ENCODE peak calls at places on chromosome 12, in five cellular contexts. E, C, S, D and N are unnamed samples.

GRCh38 chr12:120470150-120470817 is 736 bp upstream of the SRSF9 start:
- DNase-seq in D (no peak), C (peak; percentile 48), E (peak; percentile 37), S (no peak), N (no peak)

GRCh38 chr12:88471641-88472040 is 108.6 kb downstream of the KITLG start:
- DNase-seq in C (peak; percentile 30), D (peak; percentile 45), S (no peak), E (peak; percentile 92), N (peak; percentile 55)

GRCh38 chr12:53975019-53975815 is 463 bp upstream of the HOTAIR start:
- DNase-seq in C (peak; percentile 82), S (no peak), E (no peak), D (no peak), N (no peak)

GRCh38 chr12:5273709-5274108 is 158.2 kb upstream of the NTF3 start:
- DNase-seq in C (no peak), S (no peak), D (no peak), E (no peak), N (no peak)

GRCh38 chr12:127620956-127621355 is 646.0 kb upstream of the TMEM132C start:
- DNase-seq in D (no peak), E (no peak), S (no peak), C (no peak), N (no peak)

GRCh38 chr12:68227356-68227755 is 1.7 kb upstream of the IL26 start:
- DNase-seq in C (no peak), E (no peak), D (no peak), S (no peak), N (no peak)

GRCh38 chr12:104720346-104721064 is 237.6 kb downstream of the SLC41A2 start:
- DNase-seq in C (no peak), E (no peak), D (no peak), S (no peak), N (no peak)

GRCh38 chr12:26721800-26722199 is 111.2 kb downstream of the ITPR2 start:
- DNase-seq in S (no peak), C (no peak), D (no peak), E (no peak), N (no peak)

GRCh38 chr12:57744194-57744776 is 554 bp upstream of the TSPAN31 start:
- DNase-seq in E (peak; percentile 90), D (peak; percentile 92), C (no peak), S (no peak), N (peak; percentile 43)

GRCh38 chr12:131287938-131288797 is 334.5 kb downstream of the ADGRD1 start:
- DNase-seq in E (no peak), D (no peak), S (no peak), C (no peak), N (no peak)

GRCh38 chr12:94980577-94980976 is 22.9 kb downstream of the NDUFA12 start:
- DNase-seq in D (no peak), E (peak; percentile 57), S (no peak), C (no peak), N (no peak)

GRCh38 chr12:11684811-11685210 is 35.3 kb downstream of the ETV6 start:
- DNase-seq in S (no peak), E (no peak), C (no peak), D (no peak), N (no peak)

GRCh38 chr12:19171731-19172130 is 42.2 kb downstream of the PLEKHA5 start:
- DNase-seq in C (no peak), E (no peak), S (no peak), D (no peak), N (no peak)

GRCh38 chr12:49646331-49646830 is 23.0 kb downstream of the PRPF40B start:
- DNase-seq in D (no peak), S (no peak), C (no peak), E (no peak), N (no peak)

GRCh38 chr12:100795193-100796179 is 910 bp downstream of the ANO4 start:
- DNase-seq in E (no peak), S (no peak), D (no peak), C (no peak), N (no peak)

GRCh38 chr12:1878214-1878613 is 40.2 kb downstream of the CACNA2D4 start:
- DNase-seq in D (no peak), E (no peak), S (no peak), C (no peak), N (no peak)

GRCh38 chr12:56658921-56659320 is 13.1 kb upstream of the ATP5F1B start:
- DNase-seq in E (no peak), D (no peak), C (no peak), S (no peak), N (no peak)

GRCh38 chr12:6763380-6763779 is 2.8 kb upstream of the PTMS start:
- DNase-seq in C (no peak), D (no peak), E (no peak), S (no peak), N (no peak)

GRCh38 chr12:6766651-6767300 is 613 bp downstream of the PTMS start:
- DNase-seq in C (peak; percentile 93), D (no peak), S (peak; percentile 52), E (peak; percentile 55), N (no peak)

GRCh38 chr12:6765634-6766581 is at the start of gene PTMS:
- DNase-seq in E (peak; percentile 94), C (peak; percentile 94), D (peak; percentile 83), S (no peak), N (peak; percentile 57)

GRCh38 chr12:6764011-6764828 is 1.9 kb upstream of the PTMS start:
- DNase-seq in S (peak; percentile 53), D (peak; percentile 99), E (peak; percentile 98), C (peak; percentile 99), N (peak; percentile 98)

GRCh38 chr12:6765048-6765633 is 1.0 kb upstream of the PTMS start:
- DNase-seq in D (no peak), C (no peak), E (no peak), S (no peak), N (no peak)
- H3K4me3 ChIP-seq in D (peak overlapping the region; percentile 85), C (peak overlapping the region; percentile 98), E (peak overlapping the region; percentile 38), S (peak overlapping the region; percentile 69), N (no peak overlapping the region)

GRCh38 chr12:110576504-110576903 is 6.6 kb downstream of the PPTC7 start:
- DNase-seq in S (no peak), C (no peak), D (no peak), E (no peak), N (no peak)
- TF ChIP-seq CTCF in S (no peak), C (no peak), D (no peak), E (no peak), N (no peak)

GRCh38 chr12:113171543-113171942 is 13.7 kb downstream of the DDX54 start:
- DNase-seq in C (no peak), E (no peak), S (no peak), D (no peak), N (no peak)
- H3K4me3 ChIP-seq in C (no peak overlapping the region), E (no peak overlapping the region), S (no peak overlapping the region), D (no peak overlapping the region), N (no peak overlapping the region)

GRCh38 chr12:124898200-124898950 is 16.1 kb downstream of the UBC start:
- DNase-seq in E (peak; percentile 28), C (peak; percentile 88), D (no peak), S (peak; percentile 62), N (no peak)
- TF ChIP-seq CTCF in E (peak; percentile 59), C (peak; percentile 85), D (peak; percentile 99), S (peak; percentile 52), N (peak; percentile 67)

GRCh38 chr12:45217846-45218245 is 2.0 kb downstream of the ANO6 start:
- DNase-seq in S (no peak), E (peak; percentile 18), D (no peak), C (no peak), N (no peak)
- H3K4me3 ChIP-seq in S (peak overlapping the region; percentile 81), E (peak overlapping the region; percentile 88), D (peak overlapping the region; percentile 79), C (peak overlapping the region; percentile 69), N (peak overlapping the region; percentile 75)

DNA sequence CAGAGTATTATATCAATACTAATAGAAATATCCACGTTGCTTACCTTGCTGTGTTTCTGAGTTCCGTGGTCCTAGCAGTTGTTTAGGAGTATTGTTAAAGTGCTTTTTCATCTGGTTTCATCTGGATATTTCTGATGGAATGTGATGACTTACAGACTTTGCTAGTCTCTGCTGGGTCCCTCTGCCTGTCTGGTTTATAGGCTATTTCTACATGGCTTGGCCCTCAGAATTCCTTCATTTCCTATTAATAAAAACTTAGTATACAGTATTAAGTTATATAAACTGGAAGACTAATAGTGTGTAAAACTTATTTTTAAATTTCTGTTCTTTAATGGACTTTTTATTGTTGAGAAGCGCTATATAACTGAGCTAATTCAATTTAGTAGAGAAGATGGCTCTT is at the start of gene SMCO3:
- DNase-seq in E (no peak), C (no peak), D (no peak), S (no peak), N (no peak)
- TF ChIP-seq CTCF in E (no peak), C (no peak), D (no peak), S (no peak), N (no peak)

DNA sequence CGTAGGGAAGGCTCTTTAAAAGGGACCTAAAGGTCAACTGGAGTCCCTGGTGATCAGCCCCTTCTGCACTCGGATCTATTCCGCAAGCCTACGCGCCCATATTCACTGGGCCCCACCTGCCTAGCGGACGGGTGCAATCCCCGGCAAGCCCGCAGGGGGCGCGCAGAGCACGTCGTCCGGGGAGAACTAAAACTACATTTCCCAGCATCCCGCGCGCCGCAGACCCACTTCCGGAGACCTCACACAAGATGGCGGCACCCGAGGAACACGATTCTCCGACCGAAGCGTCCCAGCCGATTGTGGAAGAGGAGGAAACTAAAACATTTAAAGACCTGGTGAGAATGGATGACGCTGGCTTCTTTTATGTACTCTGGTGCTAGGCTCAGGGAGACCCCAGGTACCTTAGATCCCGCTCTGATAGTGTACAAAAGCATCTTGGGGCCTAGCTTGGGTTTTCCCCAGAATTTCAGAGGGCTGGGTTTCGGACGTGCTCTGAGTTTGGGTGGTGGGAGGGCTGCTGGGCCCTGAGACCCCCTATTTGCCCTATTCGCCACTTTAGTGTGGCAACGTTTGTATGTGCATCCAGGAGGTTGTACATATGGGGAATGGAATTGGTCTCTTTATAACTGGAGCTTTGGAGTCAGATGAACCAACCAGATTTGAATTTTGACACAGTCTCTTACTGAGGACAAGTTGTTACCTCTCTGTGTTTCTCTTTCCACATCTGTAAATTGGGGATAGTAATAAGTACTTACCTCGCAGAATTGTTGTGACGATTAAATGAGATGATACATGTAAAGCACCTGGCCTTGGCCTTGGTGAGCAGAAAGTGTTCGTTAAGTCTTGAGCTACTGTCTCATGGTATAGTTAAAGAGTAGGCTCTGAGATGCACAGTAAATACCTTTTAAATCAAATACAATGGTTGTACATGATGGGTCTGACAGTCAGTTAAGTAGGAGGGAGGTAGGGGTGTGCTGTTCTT is at the start of gene DDX47:
- DNase-seq in C (peak; percentile 97), E (peak; percentile 91), S (peak; percentile 97), D (peak; percentile 82), N (peak; percentile 46)
- H3K4me3 ChIP-seq in C (peak within 1 kb of the TSS; percentile 91), E (peak within 1 kb of the TSS; percentile 99), S (peak within 1 kb of the TSS; percentile 81), D (peak within 1 kb of the TSS; percentile 95), N (peak within 1 kb of the TSS; percentile 97)